ENCODE peak calls at places on chromosomes 1 and 21, in seven cellular contexts. One of them, this sample, is unnamed.

GRCh38 chr1:78441921-78442320 is 48.9 kb upstream of the PTGFR start:
- DNase-seq in astrocyte: no peak
- DNase-seq in glomerular endothelial cell: no peak
- DNase-seq in A673: no peak
- DNase-seq in epithelial cell of prostate: no peak
- DNase-seq in activated T-helper 1 cell treated with Interleukin-2 at 50 U/mL for 16 hours: no peak
- DNase-seq in left cardiac atrium: no peak
- DNase-seq in this sample: no peak

GRCh38 chr1:238223067-238223640 is 332.4 kb upstream of the ZP4 start:
- DNase-seq in glomerular endothelial cell: no peak
- DNase-seq in A673: no peak
- DNase-seq in astrocyte: peak; percentile 65
- DNase-seq in activated T-helper 1 cell treated with Interleukin-2 at 50 U/mL for 16 hours: no peak
- DNase-seq in epithelial cell of prostate: no peak
- DNase-seq in left cardiac atrium: no peak
- DNase-seq in this sample: no peak

GRCh38 chr1:109392788-109393580 is 4.7 kb downstream of the SORT1 start:
- DNase-seq in astrocyte: peak; percentile 52
- DNase-seq in epithelial cell of prostate: no peak
- DNase-seq in activated T-helper 1 cell treated with Interleukin-2 at 50 U/mL for 16 hours: no peak
- DNase-seq in left cardiac atrium: peak; percentile 71
- DNase-seq in glomerular endothelial cell: no peak
- DNase-seq in A673: no peak
- DNase-seq in this sample: no peak

GRCh38 chr1:221775206-221775605 is 33.3 kb upstream of the DUSP10 start:
- DNase-seq in epithelial cell of prostate: no peak
- DNase-seq in glomerular endothelial cell: no peak
- DNase-seq in A673: no peak
- DNase-seq in activated T-helper 1 cell treated with Interleukin-2 at 50 U/mL for 16 hours: no peak
- DNase-seq in left cardiac atrium: no peak
- DNase-seq in astrocyte: no peak
- DNase-seq in this sample: no peak

GRCh38 chr1:861714-862113 is 62.0 kb upstream of the SAMD11 start:
- DNase-seq in epithelial cell of prostate: no peak
- DNase-seq in activated T-helper 1 cell treated with Interleukin-2 at 50 U/mL for 16 hours: no peak
- DNase-seq in glomerular endothelial cell: no peak
- DNase-seq in A673: no peak
- DNase-seq in left cardiac atrium: no peak
- DNase-seq in astrocyte: no peak
- DNase-seq in this sample: no peak

GRCh38 chr1:179264506-179264905 is 29.1 kb upstream of the SOAT1 start:
- DNase-seq in activated T-helper 1 cell treated with Interleukin-2 at 50 U/mL for 16 hours: no peak
- DNase-seq in left cardiac atrium: no peak
- DNase-seq in A673: no peak
- DNase-seq in astrocyte: peak; percentile 19
- DNase-seq in epithelial cell of prostate: no peak
- DNase-seq in glomerular endothelial cell: no peak
- DNase-seq in this sample: no peak

GRCh38 chr1:232291258-232291657 is 338.7 kb downstream of the SIPA1L2 start:
- DNase-seq in activated T-helper 1 cell treated with Interleukin-2 at 50 U/mL for 16 hours: no peak
- DNase-seq in astrocyte: no peak
- DNase-seq in glomerular endothelial cell: no peak
- DNase-seq in left cardiac atrium: peak; percentile 36
- DNase-seq in epithelial cell of prostate: no peak
- DNase-seq in A673: no peak
- DNase-seq in this sample: no peak

GRCh38 chr1:182249201-182249676 is 142.4 kb downstream of the GLUL start:
- DNase-seq in glomerular endothelial cell: no peak
- DNase-seq in A673: no peak
- DNase-seq in left cardiac atrium: no peak
- DNase-seq in epithelial cell of prostate: no peak
- DNase-seq in activated T-helper 1 cell treated with Interleukin-2 at 50 U/mL for 16 hours: no peak
- DNase-seq in astrocyte: no peak
- DNase-seq in this sample: no peak

GRCh38 chr1:225845633-225846259 is 35.8 kb downstream of the EPHX1 start:
- DNase-seq in activated T-helper 1 cell treated with Interleukin-2 at 50 U/mL for 16 hours: no peak
- DNase-seq in astrocyte: peak; percentile 49
- DNase-seq in left cardiac atrium: peak; percentile 86
- DNase-seq in glomerular endothelial cell: no peak
- DNase-seq in epithelial cell of prostate: peak; percentile 16
- DNase-seq in A673: peak; percentile 87
- DNase-seq in this sample: no peak

GRCh38 chr21:36751383-36751782 is 52.5 kb downstream of the SIM2 start:
- DNase-seq in left cardiac atrium: no peak
- DNase-seq in astrocyte: no peak
- DNase-seq in glomerular endothelial cell: no peak
- DNase-seq in epithelial cell of prostate: no peak
- DNase-seq in activated T-helper 1 cell treated with Interleukin-2 at 50 U/mL for 16 hours: no peak
- DNase-seq in A673: no peak
- DNase-seq in this sample: no peak

GRCh38 chr1:70048336-70048735 is 157.0 kb downstream of the LRRC40 start:
- DNase-seq in epithelial cell of prostate: no peak
- DNase-seq in left cardiac atrium: no peak
- DNase-seq in glomerular endothelial cell: no peak
- DNase-seq in A673: no peak
- DNase-seq in astrocyte: no peak
- DNase-seq in activated T-helper 1 cell treated with Interleukin-2 at 50 U/mL for 16 hours: no peak
- DNase-seq in this sample: no peak